ENCODE peak calls at places on chromosomes 12 and 14, in four cellular contexts. P is brain microvascular endothelial cell, Y is body of pancreas, B is RWPE1. F is an unnamed sample.

GRCh38 chr12:47346251-47347019 is 266.7 kb upstream of the AMIGO2 start:
- DNase-seq in P (no peak), Y (peak; percentile 33), B (no peak), F (no peak)

GRCh38 chr14:55125403-55125802 is 3.6 kb upstream of the LGALS3 start:
- DNase-seq in P (no peak), Y (no peak), B (no peak), F (no peak)

GRCh38 chr12:39359644-39360043 is 83.3 kb downstream of the KIF21A start:
- DNase-seq in P (no peak), Y (no peak), B (no peak), F (no peak)

GRCh38 chr12:66331814-66332213 is 29.5 kb downstream of the HELB start:
- DNase-seq in P (no peak), Y (no peak), B (no peak), F (no peak)

GRCh38 chr14:69357544-69358200 is 40.4 kb downstream of the ERH start:
- DNase-seq in P (no peak), Y (no peak), B (no peak), F (no peak)

GRCh38 chr14:31884776-31885379 is 192.2 kb upstream of the ARHGAP5 start:
- DNase-seq in P (no peak), Y (no peak), B (peak; percentile 69), F (no peak)

GRCh38 chr14:38065101-38065762 is 142.5 kb upstream of the SSTR1 start:
- DNase-seq in P (no peak), Y (no peak), B (no peak), F (no peak)

GRCh38 chr12:53333289-53333688 is 2.9 kb downstream of the SP7 start:
- DNase-seq in P (no peak), Y (no peak), B (no peak), F (no peak)

GRCh38 chr12:109730306-109731145 is 16.9 kb downstream of the FAM222A start:
- DNase-seq in P (no peak), Y (peak; percentile 2), B (no peak), F (no peak)

GRCh38 chr12:102959391-102959790 is 1.9 kb downstream of the ASCL1 start:
- DNase-seq in P (no peak), Y (no peak), B (no peak), F (no peak)

GRCh38 chr14:77120771-77121743 is 20.5 kb downstream of the ZDHHC22 start:
- DNase-seq in P (no peak), Y (no peak), B (no peak), F (no peak)

GRCh38 chr12:76922821-76923315 is 44.0 kb upstream of the CSRP2 start:
- DNase-seq in P (no peak), Y (no peak), B (no peak), F (no peak)

GRCh38 chr14:105211086-105211757 is 30.1 kb upstream of the NUDT14 start:
- DNase-seq in P (no peak), Y (no peak), B (no peak), F (no peak)

GRCh38 chr12:2959508-2960431 is 573 bp downstream of the TEAD4 start:
- DNase-seq in P (peak; percentile 28), Y (peak; percentile 62), B (peak; percentile 58), F (no peak)

GRCh38 chr14:54133896-54134295 is 177.3 kb upstream of the BMP4 start:
- DNase-seq in P (peak; percentile 23), Y (no peak), B (peak; percentile 40), F (peak; percentile 74)

GRCh38 chr14:92487513-92488133 is 26.0 kb upstream of the RIN3 start:
- DNase-seq in P (no peak), Y (no peak), B (no peak), F (no peak)

GRCh38 chr14:56002876-56003625 is 115.2 kb upstream of the PELI2 start:
- DNase-seq in P (no peak), Y (no peak), B (no peak), F (no peak)

GRCh38 chr14:65915125-65915524 is 502.6 kb downstream of the FUT8 start:
- DNase-seq in P (no peak), Y (no peak), B (no peak), F (no peak)

GRCh38 chr12:84955298-84955697 is 42.7 kb upstream of the SLC6A15 start:
- DNase-seq in P (no peak), Y (no peak), B (no peak), F (no peak)

GRCh38 chr12:11959117-11959823 is 111.5 kb upstream of the BCL2L14 start:
- DNase-seq in P (peak; percentile 42), Y (no peak), B (no peak), F (peak; percentile 53)

GRCh38 chr12:68617160-68617926 is 6.6 kb downstream of the RAP1B start:
- DNase-seq in P (peak; percentile 36), Y (no peak), B (no peak), F (no peak)

GRCh38 chr14:76011959-76012802 is 26.6 kb downstream of the IFT43 start:
- DNase-seq in P (peak; percentile 35), Y (no peak), B (no peak), F (no peak)

GRCh38 chr12:128823216-128823915 is 392 bp downstream of the SLC15A4 start:
- DNase-seq in P (no peak), Y (peak; percentile 46), B (peak; percentile 20), F (no peak)

GRCh38 chr14:61472025-61472672 is 150.8 kb downstream of the PRKCH start:
- DNase-seq in P (peak; percentile 98), Y (no peak), B (peak; percentile 84), F (peak; percentile 90)

GRCh38 chr12:19885987-19886804 is 446.9 kb downstream of the AEBP2 start:
- DNase-seq in P (no peak), Y (no peak), B (no peak), F (no peak)

GRCh38 chr12:117986705-117987469 is 18.1 kb upstream of the KSR2 start:
- DNase-seq in P (peak; percentile 33), Y (no peak), B (peak; percentile 76), F (peak; percentile 57)
- H3K27ac ChIP-seq in P (peak overlapping the region; percentile 71), Y (no peak overlapping the region), B (peak overlapping the region; percentile 75), F (peak overlapping the region; percentile 89)

GRCh38 chr12:50933459-50934124 is 18.8 kb upstream of the HIGD1C start:
- DNase-seq in P (no peak), Y (no peak), B (no peak), F (no peak)
- H3K27ac ChIP-seq in P (no peak overlapping the region), Y (no peak overlapping the region), B (no peak overlapping the region), F (no peak overlapping the region)

DNA sequence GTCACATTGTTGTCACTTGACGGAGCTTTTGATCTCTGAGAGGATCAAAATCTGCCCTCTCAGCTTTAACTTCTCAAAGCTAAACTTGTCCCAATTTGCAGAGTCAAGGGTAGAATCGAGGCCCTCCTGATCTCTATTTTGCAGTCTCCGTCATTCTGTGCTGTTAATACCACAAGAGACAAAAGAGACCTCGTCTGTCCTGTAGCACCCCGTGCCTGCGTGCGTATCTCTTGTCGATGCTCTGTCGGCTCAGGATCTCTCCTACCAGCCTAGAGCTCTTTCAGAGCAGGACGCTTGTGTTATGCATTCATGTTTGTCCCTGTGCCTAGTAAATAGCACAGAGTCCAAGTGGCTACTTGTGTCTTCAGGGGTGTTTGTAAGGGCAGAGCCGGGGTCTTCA is 5.1 kb downstream of the EVL start:
- DNase-seq in P (no peak), Y (no peak), B (no peak), F (no peak)
- H3K27ac ChIP-seq in P (no peak overlapping the region), Y (no peak overlapping the region), B (no peak overlapping the region), F (no peak overlapping the region)

DNA sequence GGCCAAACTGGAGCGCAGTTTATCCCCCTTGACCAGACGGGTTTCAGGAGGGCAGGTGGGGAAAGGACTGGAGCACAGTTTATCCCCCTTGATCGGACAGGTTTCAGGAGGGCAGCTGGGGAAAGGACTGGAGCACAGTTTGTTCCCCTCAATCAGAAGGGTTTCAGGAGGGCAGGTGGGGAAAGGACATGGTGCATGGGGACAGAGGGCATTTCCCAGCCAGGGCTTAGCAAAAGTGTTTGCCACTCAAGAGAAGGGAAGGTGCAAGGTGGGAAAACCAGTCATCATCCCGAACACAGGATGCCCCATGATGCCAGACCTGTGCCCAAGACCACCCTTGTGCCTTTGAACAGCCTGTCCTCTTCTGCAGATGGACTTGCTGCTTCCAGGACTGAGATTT is 54.7 kb downstream of the SPTB start:
- DNase-seq in P (no peak), Y (no peak), B (no peak), F (no peak)
- H3K27ac ChIP-seq in P (no peak overlapping the region), Y (no peak overlapping the region), B (no peak overlapping the region), F (no peak overlapping the region)

DNA sequence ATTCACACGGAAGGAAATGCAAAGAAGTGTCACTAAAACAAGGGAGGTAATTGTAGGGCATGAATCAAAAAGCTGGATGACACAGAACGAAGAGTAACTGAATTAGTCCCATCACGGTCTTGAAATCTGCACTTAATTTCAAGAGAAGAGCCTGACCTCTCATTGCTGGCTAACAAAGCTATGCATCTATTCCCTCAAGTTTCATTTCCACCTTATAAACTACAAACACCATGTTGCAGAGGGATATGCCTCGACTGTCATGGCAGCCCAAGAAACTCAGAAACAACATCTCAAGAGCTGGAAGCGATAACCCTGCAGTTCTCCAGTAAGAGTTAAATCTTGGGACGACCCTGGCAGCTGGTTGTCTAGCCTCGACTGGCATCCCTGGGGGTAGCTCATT is 76.3 kb downstream of the FOXN3 start:
- DNase-seq in P (no peak), Y (no peak), B (no peak), F (no peak)
- H3K27ac ChIP-seq in P (no peak overlapping the region), Y (no peak overlapping the region), B (no peak overlapping the region), F (no peak overlapping the region)

GRCh38 chr14:101582294-101582693 is 21.0 kb downstream of the DIO3 start:
- DNase-seq in P (no peak), Y (no peak), B (no peak), F (no peak)

GRCh38 chr14:101585211-101585610 is 23.9 kb downstream of the DIO3 start:
- DNase-seq in P (no peak), Y (no peak), B (no peak), F (no peak)

GRCh38 chr14:101584049-101584859 is 23.0 kb downstream of the DIO3 start:
- DNase-seq in P (no peak), Y (no peak), B (no peak), F (no peak)

GRCh38 chr14:101583006-101583708 is 21.9 kb downstream of the DIO3 start:
- DNase-seq in P (no peak), Y (no peak), B (no peak), F (no peak)

GRCh38 chr14:101583709-101584048 is 22.4 kb downstream of the DIO3 start:
- DNase-seq in P (no peak), Y (no peak), B (no peak), F (no peak)
- H3K27ac ChIP-seq in P (no peak overlapping the region), Y (no peak overlapping the region), B (no peak overlapping the region), F (no peak overlapping the region)

DNA sequence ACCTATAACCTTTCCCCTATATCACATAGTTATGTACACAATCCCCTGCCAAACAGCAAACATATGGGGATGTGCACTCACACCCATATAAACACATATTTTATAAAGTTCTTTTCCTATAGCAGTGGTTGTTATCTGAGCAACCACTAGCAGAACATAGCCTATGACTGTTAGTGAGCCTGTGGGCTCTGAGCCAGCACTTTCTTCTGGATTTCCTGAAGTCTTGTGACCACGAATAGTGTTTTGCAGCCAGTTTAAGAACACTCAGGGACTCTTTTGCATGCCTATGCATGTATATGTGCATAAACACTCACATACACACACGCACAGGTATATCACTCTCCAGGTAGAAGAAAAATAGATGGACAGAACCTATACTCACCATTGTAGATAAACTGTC is 17.1 kb downstream of the TESPA1 start:
- DNase-seq in P (no peak), Y (peak; percentile 14), B (no peak), F (peak; percentile 33)
- H3K27ac ChIP-seq in P (no peak overlapping the region), Y (no peak overlapping the region), B (no peak overlapping the region), F (no peak overlapping the region)

F was measured in epithelial cell of prostate.